ENCODE peak calls at places on chromosomes 6 and 20, in eight cellular contexts. One of them, this sample, is unnamed.

GRCh38 chr6:169263836-169264608 is 10.4 kb upstream of the THBS2 start:
- DNase-seq in RPMI7951: peak
- DNase-seq in PC-3: peak
- DNase-seq in colonic mucosa: no peak
- DNase-seq in T1000: no peak
- DNase-seq in fibroblast of the conjunctiva: no peak
- DNase-seq in substantia nigra: no peak
- DNase-seq in CD4-positive, alpha-beta T cell: no peak
- DNase-seq in this sample: no peak

GRCh38 chr20:1327241-1327653 is 1.7 kb downstream of the SDCBP2 start:
- DNase-seq in colonic mucosa: peak
- DNase-seq in fibroblast of the conjunctiva: no peak
- DNase-seq in substantia nigra: no peak
- DNase-seq in T1000: no peak
- DNase-seq in CD4-positive, alpha-beta T cell: no peak
- DNase-seq in PC-3: peak
- DNase-seq in RPMI7951: peak
- DNase-seq in this sample: no peak

GRCh38 chr20:10790013-10790412 is 116.2 kb upstream of the JAG1 start:
- DNase-seq in fibroblast of the conjunctiva: no peak
- DNase-seq in PC-3: no peak
- DNase-seq in RPMI7951: no peak
- DNase-seq in CD4-positive, alpha-beta T cell: no peak
- DNase-seq in colonic mucosa: peak
- DNase-seq in substantia nigra: no peak
- DNase-seq in T1000: no peak
- DNase-seq in this sample: no peak

GRCh38 chr6:74066168-74066871 is 370.3 kb downstream of the CD109 start:
- DNase-seq in T1000: no peak
- DNase-seq in RPMI7951: peak
- DNase-seq in fibroblast of the conjunctiva: no peak
- DNase-seq in CD4-positive, alpha-beta T cell: no peak
- DNase-seq in PC-3: peak
- DNase-seq in substantia nigra: no peak
- DNase-seq in colonic mucosa: no peak
- DNase-seq in this sample: no peak

GRCh38 chr6:15096894-15097837 is 148.7 kb upstream of the JARID2 start:
- DNase-seq in RPMI7951: peak
- DNase-seq in colonic mucosa: no peak
- DNase-seq in T1000: no peak
- DNase-seq in CD4-positive, alpha-beta T cell: no peak
- DNase-seq in substantia nigra: no peak
- DNase-seq in PC-3: no peak
- DNase-seq in fibroblast of the conjunctiva: no peak
- DNase-seq in this sample: no peak

GRCh38 chr20:20549267-20549612 is 163.2 kb downstream of the RALGAPA2 start:
- DNase-seq in PC-3: peak
- DNase-seq in RPMI7951: peak
- DNase-seq in colonic mucosa: peak
- DNase-seq in substantia nigra: no peak
- DNase-seq in fibroblast of the conjunctiva: no peak
- DNase-seq in T1000: no peak
- DNase-seq in CD4-positive, alpha-beta T cell: no peak
- DNase-seq in this sample: no peak

GRCh38 chr6:25959890-25960531 is 2.6 kb upstream of the TRIM38 start:
- DNase-seq in PC-3: no peak
- DNase-seq in substantia nigra: no peak
- DNase-seq in colonic mucosa: no peak
- DNase-seq in CD4-positive, alpha-beta T cell: no peak
- DNase-seq in fibroblast of the conjunctiva: no peak
- DNase-seq in T1000: no peak
- DNase-seq in RPMI7951: no peak
- DNase-seq in this sample: no peak

GRCh38 chr20:12012241-12013222 is 94.8 kb downstream of the BTBD3 start:
- DNase-seq in PC-3: peak
- DNase-seq in fibroblast of the conjunctiva: peak
- DNase-seq in CD4-positive, alpha-beta T cell: no peak
- DNase-seq in colonic mucosa: peak
- DNase-seq in substantia nigra: peak
- DNase-seq in T1000: no peak
- DNase-seq in RPMI7951: peak
- DNase-seq in this sample: peak

GRCh38 chr6:147958683-147959082 is 384.0 kb upstream of the SASH1 start:
- DNase-seq in CD4-positive, alpha-beta T cell: no peak
- DNase-seq in fibroblast of the conjunctiva: no peak
- DNase-seq in RPMI7951: no peak
- DNase-seq in PC-3: no peak
- DNase-seq in substantia nigra: no peak
- DNase-seq in T1000: no peak
- DNase-seq in colonic mucosa: no peak
- DNase-seq in this sample: no peak

GRCh38 chr6:138289739-138290138 is 71.4 kb upstream of the PBOV1 start:
- DNase-seq in fibroblast of the conjunctiva: no peak
- DNase-seq in RPMI7951: no peak
- DNase-seq in PC-3: peak
- DNase-seq in colonic mucosa: no peak
- DNase-seq in T1000: no peak
- DNase-seq in substantia nigra: no peak
- DNase-seq in CD4-positive, alpha-beta T cell: no peak
- DNase-seq in this sample: no peak

GRCh38 chr6:125233216-125233615 is 68.6 kb downstream of the HDDC2 start:
- DNase-seq in PC-3: no peak
- DNase-seq in substantia nigra: no peak
- DNase-seq in colonic mucosa: no peak
- DNase-seq in RPMI7951: no peak
- DNase-seq in fibroblast of the conjunctiva: no peak
- DNase-seq in CD4-positive, alpha-beta T cell: no peak
- DNase-seq in T1000: no peak
- DNase-seq in this sample: no peak

GRCh38 chr6:34552620-34553019 is 3.5 kb downstream of the SPDEF start:
- DNase-seq in colonic mucosa: no peak
- DNase-seq in PC-3: no peak
- DNase-seq in CD4-positive, alpha-beta T cell: no peak
- DNase-seq in T1000: no peak
- DNase-seq in RPMI7951: no peak
- DNase-seq in substantia nigra: no peak
- DNase-seq in fibroblast of the conjunctiva: no peak
- DNase-seq in this sample: no peak

GRCh38 chr6:50608421-50608820 is 104.9 kb upstream of the TFAP2D start:
- DNase-seq in RPMI7951: no peak
- DNase-seq in CD4-positive, alpha-beta T cell: no peak
- DNase-seq in fibroblast of the conjunctiva: no peak
- DNase-seq in PC-3: peak
- DNase-seq in colonic mucosa: no peak
- DNase-seq in substantia nigra: no peak
- DNase-seq in T1000: no peak
- DNase-seq in this sample: no peak

GRCh38 chr6:23415819-23416427 is 710.1 kb upstream of the NRSN1 start:
- DNase-seq in CD4-positive, alpha-beta T cell: no peak
- DNase-seq in PC-3: no peak
- DNase-seq in colonic mucosa: no peak
- DNase-seq in RPMI7951: no peak
- DNase-seq in T1000: no peak
- DNase-seq in substantia nigra: no peak
- DNase-seq in fibroblast of the conjunctiva: no peak
- DNase-seq in this sample: no peak

GRCh38 chr20:32762754-32763201 is 593 bp downstream of the DNMT3B start:
- DNase-seq in fibroblast of the conjunctiva: no peak
- DNase-seq in colonic mucosa: peak
- DNase-seq in substantia nigra: no peak
- DNase-seq in T1000: no peak
- DNase-seq in RPMI7951: no peak
- DNase-seq in CD4-positive, alpha-beta T cell: peak
- DNase-seq in PC-3: peak
- DNase-seq in this sample: no peak

GRCh38 chr20:49426873-49427272 is 55.6 kb downstream of the KCNB1 start:
- DNase-seq in RPMI7951: peak
- DNase-seq in fibroblast of the conjunctiva: peak
- DNase-seq in colonic mucosa: no peak
- DNase-seq in T1000: no peak
- DNase-seq in CD4-positive, alpha-beta T cell: no peak
- DNase-seq in PC-3: no peak
- DNase-seq in substantia nigra: no peak
- DNase-seq in this sample: no peak

GRCh38 chr6:41602864-41603608 is 35.2 kb upstream of the MDFI start:
- DNase-seq in CD4-positive, alpha-beta T cell: peak
- DNase-seq in T1000: peak
- DNase-seq in colonic mucosa: peak
- DNase-seq in RPMI7951: peak
- DNase-seq in fibroblast of the conjunctiva: peak
- DNase-seq in PC-3: peak
- DNase-seq in substantia nigra: peak
- DNase-seq in this sample: peak

GRCh38 chr6:120108061-120108795 is 758.7 kb upstream of the MAN1A1 start:
- DNase-seq in T1000: no peak
- DNase-seq in PC-3: peak
- DNase-seq in fibroblast of the conjunctiva: no peak
- DNase-seq in RPMI7951: peak
- DNase-seq in colonic mucosa: no peak
- DNase-seq in substantia nigra: no peak
- DNase-seq in CD4-positive, alpha-beta T cell: no peak
- DNase-seq in this sample: no peak

GRCh38 chr6:137799950-137800568 is 67.0 kb upstream of the TNFAIP3 start:
- DNase-seq in colonic mucosa: peak
- DNase-seq in RPMI7951: peak
- DNase-seq in CD4-positive, alpha-beta T cell: peak
- DNase-seq in fibroblast of the conjunctiva: no peak
- DNase-seq in PC-3: peak
- DNase-seq in T1000: no peak
- DNase-seq in substantia nigra: no peak
- DNase-seq in this sample: no peak

GRCh38 chr6:90284236-90284744 is 12.4 kb downstream of the BACH2 start:
- DNase-seq in T1000: peak
- DNase-seq in CD4-positive, alpha-beta T cell: peak
- DNase-seq in substantia nigra: no peak
- DNase-seq in RPMI7951: peak
- DNase-seq in colonic mucosa: no peak
- DNase-seq in fibroblast of the conjunctiva: peak
- DNase-seq in PC-3: peak
- DNase-seq in this sample: peak